ENCODE peak calls at places on chromosomes 1 and 21, in four cellular contexts. L, M, V and O are unnamed samples. For H3K4me1, the result is how much of the 10 kb centered on the place peaks cover.

GRCh38 chr1:205746757-205747412 is 3.1 kb downstream of the NUCKS1 start:
- DNase-seq in L (peak), M (peak), V (no peak), O (no peak)

GRCh38 chr1:44662683-44663030 is 11.6 kb downstream of the TMEM53 start:
- DNase-seq in L (no peak), M (no peak), V (no peak), O (no peak)

GRCh38 chr1:46205141-46205540 is 2.0 kb downstream of the LURAP1 start:
- DNase-seq in L (no peak), M (no peak), V (no peak), O (no peak)

GRCh38 chr1:150009604-150010387 is 730 bp downstream of the OTUD7B start:
- DNase-seq in L (peak), M (peak), V (peak), O (peak)

GRCh38 chr1:36752891-36753361 is 270.2 kb upstream of the CSF3R start:
- DNase-seq in L (no peak), M (no peak), V (peak), O (peak)

GRCh38 chr1:89536555-89537393 is 12.1 kb downstream of the LRRC8B start:
- DNase-seq in L (no peak), M (no peak), V (no peak), O (no peak)

GRCh38 chr1:107920999-107921398 is 44.0 kb downstream of the VAV3 start:
- DNase-seq in L (no peak), M (no peak), V (no peak), O (no peak)

GRCh38 chr1:50774759-50775351 is 185.2 kb downstream of the FAF1 start:
- DNase-seq in L (peak), M (peak), V (no peak), O (no peak)

GRCh38 chr21:15848632-15849031 is 118.8 kb downstream of the USP25 start:
- DNase-seq in L (peak), M (no peak), V (no peak), O (no peak)

GRCh38 chr1:2086446-2087082 is 36.4 kb downstream of the PRKCZ start:
- DNase-seq in L (no peak), M (no peak), V (no peak), O (no peak)

GRCh38 chr21:39885119-39885848 is 18.0 kb downstream of the PCP4 start:
- DNase-seq in L (no peak), M (no peak), V (no peak), O (peak)

GRCh38 chr1:1315435-1315901 is 7.1 kb downstream of the PUSL1 start:
- DNase-seq in L (no peak), M (peak), V (peak), O (no peak)

GRCh38 chr1:67997746-67998145 is 52.7 kb downstream of the DIRAS3 start:
- DNase-seq in L (no peak), M (no peak), V (no peak), O (no peak)

GRCh38 chr1:226125097-226125630 is 61.4 kb downstream of the ACBD3 start:
- DNase-seq in L (peak), M (peak), V (peak), O (peak)

GRCh38 chr1:200415693-200416593 is 6.1 kb upstream of the ZNF281 start:
- DNase-seq in L (peak), M (no peak), V (no peak), O (no peak)

GRCh38 chr1:64581786-64582185 is 111.9 kb downstream of the CACHD1 start:
- DNase-seq in L (no peak), M (no peak), V (no peak), O (no peak)

GRCh38 chr21:28923439-28923975 is 69.2 kb downstream of the LTN1 start:
- DNase-seq in L (no peak), M (no peak), V (no peak), O (no peak)

GRCh38 chr21:21845901-21846396 is 847.7 kb downstream of the NCAM2 start:
- DNase-seq in L (no peak), M (no peak), V (no peak), O (no peak)

GRCh38 chr1:209614906-209615305 is 31.4 kb downstream of the CAMK1G start:
- DNase-seq in L (no peak), M (no peak), V (no peak), O (no peak)

GRCh38 chr1:170231669-170232068 is 85.9 kb downstream of the NTMT2 start:
- DNase-seq in L (no peak), M (no peak), V (no peak), O (no peak)

GRCh38 chr1:119285482-119285881 is 83.1 kb upstream of the HAO2 start:
- DNase-seq in L (peak), M (peak), V (no peak), O (no peak)

GRCh38 chr21:45054162-45054926 is 20.0 kb upstream of the ADARB1 start:
- DNase-seq in L (no peak), M (no peak), V (no peak), O (no peak)

GRCh38 chr1:37958690-37959089 is 11.8 kb upstream of the INPP5B start:
- DNase-seq in L (peak), M (no peak), V (no peak), O (no peak)

GRCh38 chr1:64087768-64088167 is 115.7 kb upstream of the UBE2U start:
- DNase-seq in L (peak), M (no peak), V (no peak), O (no peak)

GRCh38 chr1:55378582-55378981 is 163.4 kb upstream of the USP24 start:
- DNase-seq in L (peak), M (peak), V (peak), O (no peak)

GRCh38 chr1:33161061-33161681 is 20.7 kb downstream of the TRIM62 start:
- DNase-seq in L (no peak), M (no peak), V (no peak), O (peak)

GRCh38 chr1:34900775-34901502 is 28.5 kb downstream of the DLGAP3 start:
- DNase-seq in L (no peak), M (no peak), V (peak), O (no peak)

GRCh38 chr1:9316080-9316444 is 23.4 kb downstream of the SPSB1 start:
- DNase-seq in L (peak), M (no peak), V (no peak), O (no peak)

GRCh38 chr1:9316512-9316911 is 23.8 kb downstream of the SPSB1 start:
- DNase-seq in L (no peak), M (no peak), V (no peak), O (no peak)

GRCh38 chr1:9314711-9315379 is 22.2 kb downstream of the SPSB1 start:
- DNase-seq in L (no peak), M (no peak), V (no peak), O (no peak)

GRCh38 chr1:9314101-9314500 is 21.4 kb downstream of the SPSB1 start:
- DNase-seq in L (no peak), M (no peak), V (no peak), O (no peak)

DNA sequence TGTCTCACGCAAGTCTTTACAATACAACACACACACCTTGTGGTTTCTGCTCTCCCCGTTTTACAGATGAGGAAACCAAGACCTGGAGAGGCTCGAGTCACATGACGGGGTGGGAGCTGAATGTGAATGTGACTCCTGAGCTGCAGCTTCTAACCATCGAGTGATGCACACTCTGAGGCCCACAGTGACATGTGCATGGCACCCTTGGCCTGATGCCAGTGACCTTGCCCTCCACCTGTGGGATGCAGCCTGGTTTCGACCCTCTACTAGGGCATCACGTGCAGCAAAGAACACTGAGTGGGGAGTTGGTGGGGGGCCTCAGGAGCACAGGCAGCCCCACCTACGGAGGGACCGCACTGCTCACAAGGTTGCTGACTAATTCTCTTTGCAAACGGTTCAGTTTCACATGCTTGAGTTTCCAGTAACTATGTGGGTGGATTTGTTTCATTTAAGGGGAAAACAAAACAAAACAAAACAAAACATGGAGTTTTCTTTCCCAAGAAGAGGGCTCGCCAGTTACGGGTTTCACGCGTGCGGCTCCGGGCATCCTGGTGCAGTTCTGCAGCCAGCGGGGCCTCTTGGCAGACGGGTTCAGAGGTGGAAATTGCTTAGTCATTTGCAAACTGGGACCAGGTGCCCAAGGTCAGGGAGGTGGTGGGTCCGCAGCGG is 22.9 kb downstream of the SPSB1 start:
- DNase-seq in L (peak), M (no peak), V (no peak), O (no peak)
- H3K4me1 ChIP-seq in L (under half), M (under half), V (under half), O (under half)

DNA sequence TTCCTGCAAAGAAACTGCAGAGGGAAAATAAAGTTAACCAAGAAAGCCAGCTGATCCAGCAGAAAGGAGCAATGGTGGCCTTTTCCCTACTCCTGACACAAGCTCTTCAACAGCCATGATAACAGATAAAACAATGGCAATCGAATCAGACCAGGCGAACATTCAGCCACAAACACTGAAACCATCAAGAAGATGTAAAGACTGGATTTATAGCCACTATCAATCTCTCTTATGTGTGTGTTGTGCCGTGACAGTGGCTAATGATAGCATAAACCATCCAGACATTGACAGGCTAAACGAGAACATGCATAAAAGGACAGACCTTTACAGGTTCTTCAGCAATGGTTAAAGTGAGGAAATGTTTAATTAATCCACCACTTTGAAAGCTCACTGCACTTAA is 78.1 kb upstream of the RAB4A start:
- DNase-seq in L (no peak), M (no peak), V (no peak), O (no peak)
- H3K4me3 ChIP-seq in L (no peak), M (no peak), V (no peak), O (no peak)

GRCh38 chr1:214310010-214310409 is 29.1 kb downstream of the SMYD2 start:
- DNase-seq in L (peak), M (no peak), V (no peak), O (no peak)
- H3K9ac ChIP-seq in L (no peak), M (no peak), V (no peak), O (no peak)

DNA sequence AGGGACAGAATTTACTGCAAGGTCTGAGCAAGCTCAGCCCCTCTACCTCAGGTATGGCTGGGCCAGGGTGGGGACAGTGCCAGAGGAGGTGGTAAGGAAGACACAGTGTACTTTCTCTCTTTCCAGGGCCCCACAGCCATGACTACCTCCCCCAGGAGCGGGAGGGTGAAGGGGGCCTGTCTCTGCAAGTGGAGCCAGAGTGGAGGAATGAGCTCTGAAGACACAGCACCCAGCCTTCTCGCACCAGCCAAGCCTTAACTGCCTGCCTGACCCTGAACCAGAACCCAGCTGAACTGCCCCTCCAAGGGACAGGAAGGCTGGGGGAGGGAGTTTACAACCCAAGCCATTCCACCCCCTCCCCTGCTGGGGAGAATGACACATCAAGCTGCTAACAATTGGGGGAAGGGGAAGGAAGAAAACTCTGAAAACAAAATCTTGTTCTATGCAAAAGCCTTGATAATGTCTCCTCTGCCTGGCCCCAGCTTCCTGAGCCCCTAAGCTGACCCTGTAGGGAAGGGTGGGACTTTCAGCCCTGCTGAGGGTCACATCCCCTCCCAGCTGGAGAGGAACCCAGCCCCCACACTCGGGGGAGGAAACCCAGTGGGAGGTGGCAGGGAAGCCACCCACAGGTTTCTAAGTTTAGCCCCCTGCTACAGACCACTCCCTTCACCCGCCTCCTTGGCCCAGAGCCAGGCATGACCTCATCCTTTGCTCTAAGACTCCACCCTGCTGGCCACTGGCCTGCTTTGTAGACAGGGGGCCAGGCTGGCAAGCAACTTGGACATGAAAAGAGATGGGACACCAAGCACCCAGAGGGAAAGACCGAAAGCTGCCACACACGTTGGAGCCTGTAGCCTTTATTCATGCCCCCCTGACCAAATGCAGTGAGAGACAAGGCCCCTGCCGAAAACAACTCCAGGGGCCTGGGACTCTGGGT is 6.4 kb downstream of the RHOC start:
- DNase-seq in L (peak), M (peak), V (peak), O (peak)
- H3K4me1 ChIP-seq in L (under half), M (under half), V (under half), O (half or more)

DNA sequence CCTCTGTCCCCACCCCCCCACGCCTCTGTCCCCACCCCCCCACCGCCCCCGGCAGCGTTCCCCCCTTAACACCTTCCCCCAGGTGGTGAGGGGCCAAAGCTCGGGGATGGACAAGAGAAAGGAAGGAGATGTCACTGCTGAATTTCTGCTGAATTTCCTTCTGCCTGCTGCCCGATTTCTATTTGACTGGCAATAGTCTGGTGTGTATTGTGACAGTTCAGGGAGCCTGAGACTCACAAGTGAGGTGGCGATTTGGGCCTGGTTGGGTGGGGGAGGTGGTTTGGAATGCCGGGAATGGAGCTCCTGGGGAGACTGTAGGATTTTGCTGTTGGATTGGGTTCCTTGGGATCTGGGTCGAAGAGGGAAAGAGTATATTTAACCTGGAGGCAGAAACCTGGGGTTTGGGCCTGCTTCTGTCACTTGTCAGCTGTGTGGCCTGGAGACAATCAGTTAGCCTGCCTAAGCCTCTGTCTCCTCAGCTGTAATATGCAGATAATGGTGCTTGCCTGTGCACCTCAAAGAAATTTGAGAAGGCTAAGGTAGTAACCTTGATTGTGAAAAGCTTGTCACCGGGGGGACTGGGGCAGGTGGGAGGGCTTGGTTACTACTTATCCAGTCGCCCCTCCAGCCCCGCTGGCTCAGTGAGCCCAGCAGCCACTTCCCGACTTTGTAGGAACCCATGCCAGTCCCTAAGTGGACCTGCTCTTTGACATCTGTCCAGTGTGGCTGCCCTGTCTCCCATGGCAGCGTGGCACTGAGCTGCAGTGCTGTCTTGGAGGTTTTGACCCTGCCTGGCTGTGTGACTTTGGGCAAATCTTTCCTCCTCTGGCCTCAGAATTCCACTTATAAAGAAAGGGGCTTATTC is 7.7 kb upstream of the LMNA start:
- DNase-seq in L (peak), M (no peak), V (peak), O (no peak)
- H3K4me3 ChIP-seq in L (peak), M (peak), V (peak), O (no peak)

DNA sequence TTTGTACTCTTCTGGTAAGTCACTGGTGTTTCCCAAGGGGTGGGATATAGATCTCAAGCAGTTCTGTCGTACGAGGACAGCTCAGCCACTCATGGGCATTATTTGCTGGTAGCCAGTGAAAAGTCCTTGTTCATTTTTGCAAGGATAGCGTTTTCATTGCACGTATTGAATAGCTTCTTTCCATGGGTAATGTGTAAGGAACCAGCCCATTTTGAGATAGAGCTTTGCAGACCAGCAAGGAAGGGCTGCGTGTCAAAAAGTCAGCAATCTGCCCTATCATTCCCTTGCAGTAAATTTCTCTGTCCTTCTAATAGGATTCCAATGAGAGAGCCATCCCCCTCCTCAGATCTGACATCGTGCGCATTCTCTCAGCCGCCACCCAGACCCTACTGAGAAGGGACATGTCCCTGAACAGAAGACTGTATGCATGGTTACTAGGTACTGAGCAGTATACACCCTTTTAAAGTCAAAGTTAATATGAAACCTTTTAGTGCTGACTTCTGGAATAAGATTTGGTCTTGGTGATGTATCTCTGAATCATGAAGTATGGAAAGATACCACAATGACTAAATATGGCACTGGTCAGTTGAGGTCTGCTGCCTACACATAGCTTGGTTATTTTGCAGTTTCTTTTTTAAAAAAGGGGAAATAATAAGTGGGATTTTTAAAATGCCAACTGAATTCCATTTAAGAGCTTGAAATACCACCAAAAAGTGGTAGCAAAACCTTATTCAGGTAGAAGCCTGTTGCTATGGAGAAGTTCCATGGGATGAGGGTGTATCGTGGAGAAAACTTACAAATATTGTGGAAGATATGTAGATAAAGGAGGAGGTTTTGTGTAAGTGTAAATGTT is 55.3 kb downstream of the DOP1B start:
- DNase-seq in L (peak), M (no peak), V (no peak), O (peak)
- H3K9ac ChIP-seq in L (peak), M (no peak), V (no peak), O (no peak)

DNA sequence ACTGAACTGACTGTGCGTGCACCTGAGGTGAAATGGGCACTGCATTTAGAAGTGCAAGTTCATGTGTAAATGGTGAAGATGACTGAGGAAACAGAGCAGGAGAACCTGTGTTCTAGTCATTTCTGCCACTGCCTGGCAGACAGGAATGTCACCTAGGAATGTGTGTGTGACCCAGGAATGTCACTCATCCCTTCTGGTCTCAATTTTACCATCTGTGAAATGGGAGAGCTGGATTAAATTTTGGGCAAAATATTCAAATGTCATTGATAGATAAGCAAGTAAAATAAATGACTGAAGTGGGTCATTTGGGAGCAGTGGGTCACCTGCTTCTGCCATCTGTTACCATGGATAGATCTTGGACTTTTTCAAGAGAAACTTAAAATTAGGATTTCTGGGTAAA is 42.2 kb downstream of the SLC35F3 start:
- DNase-seq in L (no peak), M (no peak), V (no peak), O (no peak)
- H3K4me1 ChIP-seq in L (under half), M (under half), V (under half), O (under half)

GRCh38 chr21:17786219-17787181 is 32.7 kb downstream of the C21orf91 start:
- DNase-seq in L (no peak), M (no peak), V (no peak), O (no peak)

GRCh38 chr21:17783003-17783402 is 36.2 kb downstream of the C21orf91 start:
- DNase-seq in L (no peak), M (no peak), V (no peak), O (no peak)

GRCh38 chr21:17783816-17784598 is 35.1 kb downstream of the C21orf91 start:
- DNase-seq in L (no peak), M (peak), V (no peak), O (no peak)

GRCh38 chr21:17785403-17785788 is 33.8 kb downstream of the C21orf91 start:
- DNase-seq in L (no peak), M (no peak), V (no peak), O (no peak)

GRCh38 chr21:17784604-17785402 is 34.4 kb downstream of the C21orf91 start:
- DNase-seq in L (no peak), M (peak), V (no peak), O (no peak)
- H3K4me3 ChIP-seq in L (no peak), M (peak), V (no peak), O (no peak)

GRCh38 chr1:91754348-91754747 is 131.6 kb downstream of the TGFBR3 start:
- DNase-seq in L (peak), M (no peak), V (no peak), O (no peak)

GRCh38 chr1:91751281-91751680 is 134.7 kb downstream of the TGFBR3 start:
- DNase-seq in L (peak), M (no peak), V (no peak), O (no peak)

GRCh38 chr1:91750398-91750996 is 135.5 kb downstream of the TGFBR3 start:
- DNase-seq in L (peak), M (no peak), V (no peak), O (no peak)

GRCh38 chr1:91753878-91754277 is 132.1 kb downstream of the TGFBR3 start:
- DNase-seq in L (peak), M (no peak), V (no peak), O (no peak)

GRCh38 chr1:91752324-91752723 is 133.6 kb downstream of the TGFBR3 start:
- DNase-seq in L (no peak), M (no peak), V (no peak), O (no peak)
- H3K9ac ChIP-seq in L (no peak), M (no peak), V (no peak), O (no peak)